ENCODE peak calls at places on chromosomes 5 and 9, in four cellular contexts. S is ovary, Y is tibial nerve, H is stomach. W is an unnamed sample.
A peak's percentile ranks its signal among the peaks of the same experiment; 100 is the strongest.

GRCh38 chr5:108216890-108217289 is 165.0 kb downstream of the FBXL17 start:
- DNase-seq in S (no peak), Y (no peak), H (no peak), W (no peak)

GRCh38 chr9:109894921-109895758 is 115.1 kb downstream of the PALM2AKAP2 start:
- DNase-seq in S (no peak), Y (no peak), H (no peak), W (no peak)

GRCh38 chr9:69822091-69822750 is 1.6 kb downstream of the CFAP95 start:
- DNase-seq in S (no peak), Y (no peak), H (no peak), W (no peak)

GRCh38 chr5:154444559-154445421 is 1.0 kb upstream of the SAP30L start:
- DNase-seq in S (peak; percentile 34), Y (peak; percentile 17), H (no peak), W (no peak)

GRCh38 chr9:129777769-129778130 is 24.9 kb upstream of the PTGES start:
- DNase-seq in S (no peak), Y (no peak), H (no peak), W (no peak)

GRCh38 chr5:143554194-143554717 is 150.8 kb upstream of the NR3C1 start:
- DNase-seq in S (no peak), Y (no peak), H (no peak), W (no peak)

GRCh38 chr9:4303002-4303401 is 3.1 kb upstream of the GLIS3 start:
- DNase-seq in S (no peak), Y (no peak), H (no peak), W (no peak)

GRCh38 chr9:126122901-126123616 is 203.6 kb upstream of the MVB12B start:
- DNase-seq in S (no peak), Y (no peak), H (no peak), W (no peak)

GRCh38 chr9:78860806-78861475 is 564.0 kb downstream of the PSAT1 start:
- DNase-seq in S (no peak), Y (no peak), H (no peak), W (no peak)

GRCh38 chr5:167721926-167722440 is 569.5 kb upstream of the WWC1 start:
- DNase-seq in S (no peak), Y (no peak), H (no peak), W (no peak)

GRCh38 chr5:43588842-43589241 is 14.1 kb upstream of the NNT start:
- DNase-seq in S (no peak), Y (no peak), H (no peak), W (no peak)

GRCh38 chr9:70043689-70044449 is at the start of gene MAMDC2:
- DNase-seq in S (peak; percentile 68), Y (peak; percentile 54), H (peak; percentile 27), W (peak; percentile 81)

GRCh38 chr9:113536166-113536482 is 72.6 kb downstream of the RGS3 start:
- DNase-seq in S (peak; percentile 50), Y (no peak), H (no peak), W (no peak)

GRCh38 chr5:168714046-168714445 is 134.9 kb upstream of the PANK3 start:
- DNase-seq in S (no peak), Y (no peak), H (no peak), W (no peak)

GRCh38 chr9:128421474-128422010 is 885 bp downstream of the CERCAM start:
- DNase-seq in S (peak; percentile 47), Y (peak; percentile 33), H (no peak), W (no peak)

GRCh38 chr9:133153227-133154096 is 10.3 kb downstream of the GBGT1 start:
- DNase-seq in S (no peak), Y (no peak), H (no peak), W (peak; percentile 61)

GRCh38 chr9:107540167-107540566 is 50.6 kb upstream of the KLF4 start:
- DNase-seq in S (no peak), Y (no peak), H (no peak), W (no peak)

GRCh38 chr9:10678790-10679189 is 66.0 kb upstream of the PTPRD start:
- DNase-seq in S (no peak), Y (no peak), H (no peak), W (no peak)

GRCh38 chr5:43113546-43113945 is 7.2 kb upstream of the ZNF131 start:
- DNase-seq in S (no peak), Y (no peak), H (no peak), W (no peak)

GRCh38 chr9:68610016-68610415 is 69.3 kb upstream of the TMEM252 start:
- DNase-seq in S (no peak), Y (no peak), H (peak; percentile 41), W (no peak)

GRCh38 chr5:60092671-60093422 is 199.3 kb upstream of the PDE4D start:
- DNase-seq in S (no peak), Y (no peak), H (no peak), W (no peak)

GRCh38 chr5:124949862-124950261 is 203.4 kb upstream of the ZNF608 start:
- DNase-seq in S (no peak), Y (no peak), H (no peak), W (no peak)

GRCh38 chr9:14226855-14227532 is 86.9 kb downstream of the NFIB start:
- DNase-seq in S (no peak), Y (no peak), H (no peak), W (no peak)

GRCh38 chr5:149756354-149756753 is 26.2 kb downstream of the PPARGC1B start:
- DNase-seq in S (no peak), Y (no peak), H (no peak), W (no peak)

GRCh38 chr5:71932131-71932635 is 175.1 kb upstream of the MAP1B start:
- DNase-seq in S (no peak), Y (no peak), H (no peak), W (no peak)

GRCh38 chr5:159230657-159231056 is 21.3 kb upstream of the RNF145 start:
- DNase-seq in S (no peak), Y (no peak), H (no peak), W (no peak)

GRCh38 chr5:100889896-100890295 is 13.2 kb downstream of the ST8SIA4 start:
- DNase-seq in S (no peak), Y (no peak), H (no peak), W (no peak)

GRCh38 chr5:122515709-122516431 is 203.8 kb downstream of the SNCAIP start:
- DNase-seq in S (peak; percentile 63), Y (peak; percentile 57), H (peak; percentile 32), W (no peak)

GRCh38 chr5:169811023-169811422 is 169.3 kb downstream of the INSYN2B start:
- DNase-seq in S (no peak), Y (no peak), H (no peak), W (no peak)

DNA sequence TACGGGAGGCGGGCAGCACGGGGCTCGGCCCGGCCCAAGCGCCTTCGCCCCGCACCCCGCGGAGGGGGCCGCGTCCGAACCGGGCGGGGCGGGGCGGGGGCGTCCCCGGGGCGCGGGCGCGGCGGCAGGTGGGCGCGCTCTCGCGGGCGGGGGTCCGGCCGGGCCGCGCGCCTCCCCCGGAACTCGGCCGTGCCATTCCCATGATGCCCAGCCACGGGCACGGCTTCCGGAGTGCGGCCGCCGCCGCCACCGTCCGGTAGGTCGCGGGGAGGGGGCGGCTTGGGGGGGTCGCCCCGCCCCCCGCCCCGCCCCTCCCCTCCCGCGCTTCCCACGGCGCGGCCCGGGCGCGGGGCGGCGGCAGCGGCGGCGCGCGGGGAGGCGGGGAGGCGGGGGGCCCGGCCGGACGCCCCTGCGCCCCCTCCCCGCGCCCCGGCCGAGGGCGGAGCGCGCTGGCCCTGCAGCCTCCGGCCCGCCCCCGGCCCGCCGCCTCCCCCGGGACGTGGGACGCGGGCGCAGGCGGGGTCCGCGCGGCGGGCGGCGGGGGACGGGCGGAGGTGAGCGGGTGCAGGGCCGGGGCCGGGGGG is at the start of gene PPP1R26:
- DNase-seq in S (no peak), Y (no peak), H (peak; percentile 48), W (no peak)
- TF ChIP-seq POLR2A in S (no peak), Y (no peak), H (no peak), W (no peak)

GRCh38 chr5:139657363-139658321 is 9.5 kb downstream of the CXXC5 start:
- DNase-seq in S (no peak), Y (no peak), H (no peak), W (no peak)

GRCh38 chr5:139654875-139655491 is 6.8 kb downstream of the CXXC5 start:
- DNase-seq in S (no peak), Y (no peak), H (peak; percentile 66), W (no peak)

GRCh38 chr5:139654464-139654863 is 6.3 kb downstream of the CXXC5 start:
- DNase-seq in S (no peak), Y (no peak), H (no peak), W (no peak)

GRCh38 chr5:139653616-139654015 is 5.5 kb downstream of the CXXC5 start:
- DNase-seq in S (no peak), Y (no peak), H (no peak), W (no peak)

DNA sequence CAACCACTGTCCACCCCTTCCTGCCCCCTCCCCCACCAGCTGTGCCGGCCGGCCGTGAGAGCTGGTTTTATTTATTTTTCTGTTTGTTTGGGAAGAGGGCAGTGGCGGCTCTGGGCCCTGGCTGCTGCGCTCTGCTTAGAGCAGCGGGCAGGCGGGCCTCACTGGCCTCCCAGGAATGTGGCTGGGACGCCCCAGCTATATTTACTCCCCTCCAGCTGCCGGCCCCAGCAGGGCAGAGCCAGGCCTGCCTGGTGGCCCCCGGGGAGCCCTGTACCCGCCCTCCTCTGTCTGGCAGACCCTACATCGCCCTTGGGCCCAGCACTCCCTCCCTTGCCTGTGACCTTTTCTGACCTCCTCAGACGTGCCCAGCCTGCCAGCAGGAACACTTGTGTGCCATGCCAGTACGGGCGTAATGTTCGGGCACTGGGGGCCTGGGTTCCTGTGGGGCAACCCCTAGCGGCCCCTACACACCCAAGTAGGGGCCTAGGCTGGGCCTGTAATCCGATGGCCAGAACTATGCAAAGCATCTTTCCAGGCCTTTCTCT is 7.7 kb downstream of the CXXC5 start:
- DNase-seq in S (no peak), Y (no peak), H (peak; percentile 85), W (no peak)
- H3K4me3 ChIP-seq in S (no peak overlapping the region), Y (no peak overlapping the region), H (peak overlapping the region; percentile 24), W (peak overlapping the region; percentile 13)

GRCh38 chr9:135048046-135048757 is 39.3 kb upstream of the OLFM1 start:
- DNase-seq in S (no peak), Y (no peak), H (peak; percentile 10), W (no peak)
- TF ChIP-seq EP300 in S (no peak), Y (no peak), H (no peak), W (no peak)

GRCh38 chr5:57495688-57496087 is 13.1 kb upstream of the ACTBL2 start:
- DNase-seq in S (no peak), Y (no peak), H (no peak), W (no peak)

GRCh38 chr5:57493034-57493433 is 10.4 kb upstream of the ACTBL2 start:
- DNase-seq in S (no peak), Y (no peak), H (no peak), W (no peak)

GRCh38 chr5:57494104-57495098 is 11.8 kb upstream of the ACTBL2 start:
- DNase-seq in S (peak; percentile 40), Y (no peak), H (peak; percentile 77), W (peak; percentile 73)

GRCh38 chr5:57497733-57498132 is 15.1 kb upstream of the ACTBL2 start:
- DNase-seq in S (no peak), Y (no peak), H (no peak), W (no peak)

DNA sequence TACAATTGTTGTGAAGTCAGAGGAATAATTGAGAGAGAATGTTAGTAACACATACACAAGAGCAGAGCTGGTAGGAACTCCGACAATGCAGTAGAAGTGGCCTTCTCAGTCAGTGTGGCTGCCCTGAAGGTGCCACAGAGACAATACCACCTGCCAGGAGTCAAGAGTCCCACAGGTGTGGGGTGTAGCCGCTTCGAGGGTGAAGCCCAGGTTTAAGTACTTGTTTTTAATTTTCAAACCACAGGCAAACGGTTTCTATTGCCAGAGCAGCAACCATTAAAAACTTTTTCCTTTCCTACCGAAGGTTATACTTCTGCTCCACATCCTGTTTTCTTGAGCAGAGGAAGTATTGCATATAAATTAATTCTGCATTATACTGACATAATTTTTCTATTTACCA is 12.7 kb upstream of the ACTBL2 start:
- DNase-seq in S (no peak), Y (no peak), H (no peak), W (no peak)
- TF ChIP-seq POLR2A in S (no peak), Y (no peak), H (no peak), W (no peak)

GRCh38 chr5:11234501-11234911 is 473.5 kb upstream of the DAP start:
- DNase-seq in S (no peak), Y (no peak), H (no peak), W (no peak)
- H3K4me3 ChIP-seq in S (no peak overlapping the region), Y (no peak overlapping the region), H (no peak overlapping the region), W (no peak overlapping the region)